ENCODE peak calls at places on chromosomes 5 and 9, in ten cellular contexts. R, Z, M, A, W, I, E, H, F and O are unnamed samples.

GRCh38 chr5:154189819-154190651 is 498 bp upstream of the GALNT10 start:
- DNase-seq in E (peak; percentile 95), F (peak; percentile 75), W (no peak), I (peak; percentile 85), M (peak; percentile 47), R (peak; percentile 78), A (peak; percentile 83), H (peak; percentile 64), Z (no peak), O (no peak)

GRCh38 chr5:79416499-79416898 is 97.4 kb downstream of the HOMER1 start:
- DNase-seq in I (peak; percentile 5), E (no peak), A (no peak), Z (no peak), F (no peak), R (no peak), M (no peak), H (peak; percentile 8), W (no peak), O (no peak)

GRCh38 chr9:124767830-124768229 is 3.3 kb downstream of the NR6A1 start:
- DNase-seq in Z (no peak), E (no peak), H (no peak), F (no peak), M (no peak), W (no peak), R (no peak), I (no peak), A (no peak), O (no peak)

GRCh38 chr5:45262061-45262590 is 434.1 kb downstream of the HCN1 start:
- DNase-seq in R (no peak), Z (no peak), E (peak; percentile 69), M (no peak), A (no peak), H (no peak), I (no peak), W (no peak), F (no peak), O (no peak)

GRCh38 chr5:126508251-126508961 is 85.2 kb downstream of the GRAMD2B start:
- DNase-seq in F (no peak), E (no peak), H (no peak), Z (no peak), R (no peak), I (no peak), W (no peak), A (no peak), M (no peak), O (no peak)

GRCh38 chr5:17113174-17113941 is 104.1 kb upstream of the BASP1 start:
- DNase-seq in A (no peak), E (no peak), I (peak; percentile 43), Z (peak; percentile 92), R (peak; percentile 34), H (peak; percentile 73), F (no peak), M (peak; percentile 96), W (peak; percentile 69), O (no peak)

GRCh38 chr5:9201011-9201410 is 344.9 kb downstream of the SEMA5A start:
- DNase-seq in R (no peak), Z (no peak), M (no peak), F (no peak), E (no peak), I (no peak), A (no peak), H (no peak), W (no peak), O (peak; percentile 37)

GRCh38 chr5:176775409-176775808 is 35.0 kb upstream of the UNC5A start:
- DNase-seq in F (no peak), W (no peak), E (no peak), Z (no peak), H (peak; percentile 38), A (no peak), R (no peak), M (no peak), I (no peak), O (no peak)

GRCh38 chr5:172640822-172641358 is at the start of gene NEURL1B:
- DNase-seq in A (peak; percentile 91), Z (no peak), E (peak; percentile 95), H (peak; percentile 34), F (peak; percentile 82), M (peak; percentile 10), R (peak; percentile 66), I (peak; percentile 63), W (no peak), O (no peak)

GRCh38 chr9:131270171-131271015 is 5.9 kb downstream of the FAM78A start:
- DNase-seq in W (no peak), A (no peak), Z (no peak), H (no peak), F (no peak), I (peak; percentile 32), M (no peak), R (no peak), E (peak; percentile 66), O (no peak)

GRCh38 chr5:180586870-180587269 is 4.4 kb downstream of the SCGB3A1 start:
- DNase-seq in W (no peak), I (no peak), M (no peak), Z (no peak), A (no peak), R (no peak), H (no peak), F (no peak), E (no peak), O (no peak)

GRCh38 chr5:180592176-180592575 is 877 bp upstream of the SCGB3A1 start:
- DNase-seq in E (no peak), M (no peak), H (no peak), R (no peak), W (no peak), Z (no peak), A (no peak), F (no peak), I (no peak), O (no peak)

GRCh38 chr5:180590543-180591248 is 603 bp downstream of the SCGB3A1 start:
- DNase-seq in Z (no peak), R (no peak), W (no peak), H (no peak), I (no peak), M (no peak), F (no peak), A (no peak), E (peak; percentile 81), O (no peak)

GRCh38 chr5:180591249-180591887 is at the start of gene SCGB3A1:
- DNase-seq in F (no peak), E (peak; percentile 89), H (no peak), M (no peak), W (no peak), I (peak; percentile 22), Z (no peak), R (no peak), A (no peak), O (no peak)

DNA sequence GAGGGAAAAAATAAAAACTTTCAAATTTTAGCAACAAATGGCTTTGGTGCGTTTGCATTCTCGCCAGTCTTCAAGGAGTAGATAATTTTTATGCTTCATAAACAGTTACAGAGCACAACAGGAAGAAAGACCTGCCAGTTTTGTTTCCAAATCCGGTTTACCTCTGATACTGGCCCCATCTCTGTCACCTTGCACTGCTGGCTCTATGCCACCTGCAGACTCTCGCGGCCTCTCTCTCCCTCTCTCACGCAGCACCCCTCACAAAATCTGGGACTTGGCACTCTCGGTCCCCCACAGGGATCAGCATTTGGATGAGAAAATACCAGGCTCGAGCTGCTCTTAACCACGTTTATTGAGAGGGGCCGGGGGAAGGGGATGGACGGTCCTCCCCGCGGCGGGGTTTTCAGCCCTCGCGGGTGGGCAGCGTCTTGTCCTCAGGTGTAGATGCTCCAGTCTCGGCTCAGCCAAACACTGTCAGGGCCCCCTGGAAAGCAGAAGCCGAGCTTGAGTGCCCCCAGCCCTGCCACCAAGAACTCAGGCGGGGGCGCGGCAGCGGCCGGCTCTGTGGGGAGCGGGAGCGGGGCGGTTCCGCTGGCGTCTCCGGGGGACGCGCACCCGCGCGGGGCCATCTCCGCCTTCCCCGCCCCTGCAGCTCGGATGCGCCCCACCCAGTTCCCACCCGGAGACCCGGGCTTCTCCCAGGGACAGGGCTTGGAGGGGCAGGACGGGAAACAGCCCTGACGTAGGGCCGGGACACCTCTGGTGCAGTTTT is 1.3 kb downstream of the SCGB3A1 start:
- DNase-seq in A (no peak), H (no peak), E (peak; percentile 75), I (no peak), R (no peak), Z (no peak), M (no peak), W (no peak), F (no peak), O (no peak)
- H3K4me3 ChIP-seq in A (no peak overlapping the region), H (no peak overlapping the region), E (peak overlapping the region; percentile 33), I (peak overlapping the region; percentile 27), R (no peak overlapping the region), Z (no peak overlapping the region), M (no peak overlapping the region), W (no peak overlapping the region), F (no peak overlapping the region), O (peak overlapping the region; percentile 15)

GRCh38 chr9:133996531-133997520 is 4.7 kb upstream of the VAV2 start:
- DNase-seq in W (no peak), H (peak; percentile 33), M (no peak), Z (no peak), A (no peak), R (no peak), F (no peak), E (peak; percentile 49), I (peak; percentile 22), O (no peak)

GRCh38 chr9:133994359-133995011 is 2.4 kb upstream of the VAV2 start:
- DNase-seq in M (no peak), Z (no peak), F (peak; percentile 83), W (no peak), R (peak; percentile 50), I (peak; percentile 77), H (peak; percentile 58), A (peak; percentile 91), E (peak; percentile 91), O (no peak)

GRCh38 chr9:133992780-133993634 is 883 bp upstream of the VAV2 start:
- DNase-seq in W (peak; percentile 77), M (peak; percentile 82), I (peak; percentile 92), H (peak; percentile 94), A (peak; percentile 86), F (peak; percentile 93), R (peak; percentile 89), E (peak; percentile 96), Z (peak; percentile 44), O (no peak)

GRCh38 chr9:133993635-133994253 is 1.6 kb upstream of the VAV2 start:
- DNase-seq in E (peak; percentile 83), Z (no peak), M (no peak), R (no peak), F (no peak), W (no peak), A (no peak), I (no peak), H (no peak), O (no peak)

GRCh38 chr9:133995012-133995896 is 3.1 kb upstream of the VAV2 start:
- DNase-seq in E (no peak), R (peak; percentile 41), A (peak; percentile 64), F (no peak), I (no peak), Z (no peak), H (no peak), W (no peak), M (peak; percentile 49), O (no peak)
- TF ChIP-seq CTCF in E (no peak), R (peak; percentile 45), A (peak; percentile 70), F (no peak), I (no peak), Z (no peak), H (peak; percentile 17), W (peak; percentile 35), M (peak; percentile 9), O (peak; percentile 37)

GRCh38 chr5:178931846-178932760 is 8.9 kb upstream of the ZNF454 start:
- DNase-seq in I (no peak), M (no peak), R (no peak), E (no peak), Z (no peak), W (no peak), F (no peak), H (no peak), A (no peak), O (no peak)
- H3K4me3 ChIP-seq in I (no peak overlapping the region), M (no peak overlapping the region), R (no peak overlapping the region), E (no peak overlapping the region), Z (no peak overlapping the region), W (no peak overlapping the region), F (no peak overlapping the region), H (no peak overlapping the region), A (no peak overlapping the region), O (no peak overlapping the region)

GRCh38 chr9:133592731-133593409 is 16.3 kb downstream of the FAM163B start:
- DNase-seq in F (no peak), A (no peak), W (no peak), Z (no peak), M (no peak), E (peak; percentile 54), I (peak; percentile 27), R (no peak), H (peak; percentile 14), O (no peak)
- TF ChIP-seq CTCF in F (no peak), A (peak; percentile 53), W (no peak), Z (no peak), M (peak; percentile 5), E (no peak), I (peak; percentile 33), R (peak; percentile 18), H (peak; percentile 22), O (peak; percentile 24)